ENCODE peak calls at places on chromosome 6, in eight cellular contexts. One of them, this sample, is unnamed.

GRCh38 chr6:128803911-128804310 is 79.0 kb upstream of the LAMA2 start:
- DNase-seq in stimulated activated effector memory CD8-positive, alpha-beta T cell treated with anti-CD3 and anti-CD28 coated beads, Interleukin-12 subunit alpha, Interleukin-12 subunit beta, amount 100 ng/mL, for 72 hours: no peak
- DNase-seq in NCI-H1436: no peak
- DNase-seq in G401: no peak
- DNase-seq in SW480: no peak
- DNase-seq in body of pancreas: no peak
- DNase-seq in fibroblast of pulmonary artery: peak
- DNase-seq in NCI-H2171 treated with DMSO at 0.1 percent for 48 hours: no peak
- DNase-seq in this sample: no peak

GRCh38 chr6:6851059-6851658 is 256.6 kb upstream of the RREB1 start:
- DNase-seq in stimulated activated effector memory CD8-positive, alpha-beta T cell treated with anti-CD3 and anti-CD28 coated beads, Interleukin-12 subunit alpha, Interleukin-12 subunit beta, amount 100 ng/mL, for 72 hours: no peak
- DNase-seq in NCI-H1436: no peak
- DNase-seq in G401: peak
- DNase-seq in SW480: peak
- DNase-seq in body of pancreas: peak
- DNase-seq in fibroblast of pulmonary artery: peak
- DNase-seq in NCI-H2171 treated with DMSO at 0.1 percent for 48 hours: peak
- DNase-seq in this sample: peak

GRCh38 chr6:166757226-166758135 is 130.4 kb upstream of the RPS6KA2 start:
- DNase-seq in stimulated activated effector memory CD8-positive, alpha-beta T cell treated with anti-CD3 and anti-CD28 coated beads, Interleukin-12 subunit alpha, Interleukin-12 subunit beta, amount 100 ng/mL, for 72 hours: no peak
- DNase-seq in NCI-H1436: no peak
- DNase-seq in G401: no peak
- DNase-seq in SW480: peak
- DNase-seq in body of pancreas: no peak
- DNase-seq in fibroblast of pulmonary artery: peak
- DNase-seq in NCI-H2171 treated with DMSO at 0.1 percent for 48 hours: peak
- DNase-seq in this sample: peak

GRCh38 chr6:169328112-169328801 is 74.6 kb upstream of the THBS2 start:
- DNase-seq in stimulated activated effector memory CD8-positive, alpha-beta T cell treated with anti-CD3 and anti-CD28 coated beads, Interleukin-12 subunit alpha, Interleukin-12 subunit beta, amount 100 ng/mL, for 72 hours: no peak
- DNase-seq in NCI-H1436: no peak
- DNase-seq in G401: no peak
- DNase-seq in SW480: no peak
- DNase-seq in body of pancreas: no peak
- DNase-seq in fibroblast of pulmonary artery: peak
- DNase-seq in NCI-H2171 treated with DMSO at 0.1 percent for 48 hours: no peak
- DNase-seq in this sample: peak

GRCh38 chr6:17032595-17033591 is 69.0 kb upstream of the STMND1 start:
- DNase-seq in stimulated activated effector memory CD8-positive, alpha-beta T cell treated with anti-CD3 and anti-CD28 coated beads, Interleukin-12 subunit alpha, Interleukin-12 subunit beta, amount 100 ng/mL, for 72 hours: no peak
- DNase-seq in NCI-H1436: no peak
- DNase-seq in G401: peak
- DNase-seq in SW480: no peak
- DNase-seq in body of pancreas: peak
- DNase-seq in fibroblast of pulmonary artery: peak
- DNase-seq in NCI-H2171 treated with DMSO at 0.1 percent for 48 hours: peak
- DNase-seq in this sample: peak

GRCh38 chr6:95578106-95578410 is 723 bp downstream of the MANEA start:
- DNase-seq in stimulated activated effector memory CD8-positive, alpha-beta T cell treated with anti-CD3 and anti-CD28 coated beads, Interleukin-12 subunit alpha, Interleukin-12 subunit beta, amount 100 ng/mL, for 72 hours: no peak
- DNase-seq in NCI-H1436: no peak
- DNase-seq in G401: peak
- DNase-seq in SW480: no peak
- DNase-seq in body of pancreas: no peak
- DNase-seq in fibroblast of pulmonary artery: peak
- DNase-seq in NCI-H2171 treated with DMSO at 0.1 percent for 48 hours: peak
- DNase-seq in this sample: no peak

GRCh38 chr6:143264996-143265734 is 185.3 kb downstream of the ADAT2 start:
- DNase-seq in stimulated activated effector memory CD8-positive, alpha-beta T cell treated with anti-CD3 and anti-CD28 coated beads, Interleukin-12 subunit alpha, Interleukin-12 subunit beta, amount 100 ng/mL, for 72 hours: no peak
- DNase-seq in NCI-H1436: no peak
- DNase-seq in G401: no peak
- DNase-seq in SW480: no peak
- DNase-seq in body of pancreas: no peak
- DNase-seq in fibroblast of pulmonary artery: no peak
- DNase-seq in NCI-H2171 treated with DMSO at 0.1 percent for 48 hours: no peak
- DNase-seq in this sample: peak

GRCh38 chr6:38182426-38182825 is 362.9 kb downstream of the ZFAND3 start:
- DNase-seq in stimulated activated effector memory CD8-positive, alpha-beta T cell treated with anti-CD3 and anti-CD28 coated beads, Interleukin-12 subunit alpha, Interleukin-12 subunit beta, amount 100 ng/mL, for 72 hours: no peak
- DNase-seq in NCI-H1436: no peak
- DNase-seq in G401: no peak
- DNase-seq in SW480: no peak
- DNase-seq in body of pancreas: no peak
- DNase-seq in fibroblast of pulmonary artery: no peak
- DNase-seq in NCI-H2171 treated with DMSO at 0.1 percent for 48 hours: no peak
- DNase-seq in this sample: no peak

GRCh38 chr6:16205377-16206144 is 32.8 kb upstream of the GMPR start:
- DNase-seq in stimulated activated effector memory CD8-positive, alpha-beta T cell treated with anti-CD3 and anti-CD28 coated beads, Interleukin-12 subunit alpha, Interleukin-12 subunit beta, amount 100 ng/mL, for 72 hours: no peak
- DNase-seq in NCI-H1436: no peak
- DNase-seq in G401: no peak
- DNase-seq in SW480: peak
- DNase-seq in body of pancreas: no peak
- DNase-seq in fibroblast of pulmonary artery: peak
- DNase-seq in NCI-H2171 treated with DMSO at 0.1 percent for 48 hours: peak
- DNase-seq in this sample: peak

GRCh38 chr6:115618311-115618710 is 442.4 kb downstream of the FRK start:
- DNase-seq in stimulated activated effector memory CD8-positive, alpha-beta T cell treated with anti-CD3 and anti-CD28 coated beads, Interleukin-12 subunit alpha, Interleukin-12 subunit beta, amount 100 ng/mL, for 72 hours: no peak
- DNase-seq in NCI-H1436: no peak
- DNase-seq in G401: no peak
- DNase-seq in SW480: no peak
- DNase-seq in body of pancreas: no peak
- DNase-seq in fibroblast of pulmonary artery: no peak
- DNase-seq in NCI-H2171 treated with DMSO at 0.1 percent for 48 hours: no peak
- DNase-seq in this sample: no peak

GRCh38 chr6:18492957-18493356 is 105.8 kb downstream of the RNF144B start:
- DNase-seq in stimulated activated effector memory CD8-positive, alpha-beta T cell treated with anti-CD3 and anti-CD28 coated beads, Interleukin-12 subunit alpha, Interleukin-12 subunit beta, amount 100 ng/mL, for 72 hours: no peak
- DNase-seq in NCI-H1436: no peak
- DNase-seq in G401: no peak
- DNase-seq in SW480: no peak
- DNase-seq in body of pancreas: no peak
- DNase-seq in fibroblast of pulmonary artery: no peak
- DNase-seq in NCI-H2171 treated with DMSO at 0.1 percent for 48 hours: no peak
- DNase-seq in this sample: no peak

This sample was measured in hepatocyte.